ENCODE peak calls at places on chromosome 6, in ten cellular contexts. One of them, this sample, is unnamed.

GRCh38 chr6:127900935-127901334 is at the start of gene THEMIS:
- DNase-seq in thoracic aorta: no peak
- DNase-seq in AG09309: no peak
- DNase-seq in kidney: no peak
- DNase-seq in NCI-H2029 treated with DMSO at 0.1 percent for 48 hours: no peak
- DNase-seq in ecto neural progenitor cell: no peak
- DNase-seq in T-helper 2 cell: peak; percentile 86
- DNase-seq in mesendoderm: peak; percentile 66
- DNase-seq in occipital lobe: no peak
- DNase-seq in M059J: no peak
- DNase-seq in this sample: no peak

GRCh38 chr6:154410215-154410614 is 53.6 kb upstream of the IPCEF1 start:
- DNase-seq in ecto neural progenitor cell: no peak
- DNase-seq in kidney: no peak
- DNase-seq in AG09309: no peak
- DNase-seq in T-helper 2 cell: peak; percentile 3
- DNase-seq in M059J: no peak
- DNase-seq in thoracic aorta: no peak
- DNase-seq in NCI-H2029 treated with DMSO at 0.1 percent for 48 hours: no peak
- DNase-seq in mesendoderm: no peak
- DNase-seq in occipital lobe: no peak
- DNase-seq in this sample: no peak

GRCh38 chr6:39933669-39934059 is 598 bp downstream of the MOCS1 start:
- DNase-seq in AG09309: no peak
- DNase-seq in T-helper 2 cell: no peak
- DNase-seq in ecto neural progenitor cell: no peak
- DNase-seq in M059J: no peak
- DNase-seq in mesendoderm: peak; percentile 18
- DNase-seq in NCI-H2029 treated with DMSO at 0.1 percent for 48 hours: no peak
- DNase-seq in occipital lobe: no peak
- DNase-seq in kidney: no peak
- DNase-seq in thoracic aorta: no peak
- DNase-seq in this sample: no peak

GRCh38 chr6:84280030-84280429 is 52.6 kb upstream of the CEP162 start:
- DNase-seq in AG09309: peak; percentile 20
- DNase-seq in M059J: no peak
- DNase-seq in occipital lobe: no peak
- DNase-seq in mesendoderm: no peak
- DNase-seq in kidney: no peak
- DNase-seq in T-helper 2 cell: no peak
- DNase-seq in ecto neural progenitor cell: no peak
- DNase-seq in thoracic aorta: no peak
- DNase-seq in NCI-H2029 treated with DMSO at 0.1 percent for 48 hours: no peak
- DNase-seq in this sample: no peak

GRCh38 chr6:136873733-136874132 is 48.4 kb upstream of the SLC35D3 start:
- DNase-seq in NCI-H2029 treated with DMSO at 0.1 percent for 48 hours: no peak
- DNase-seq in T-helper 2 cell: peak; percentile 18
- DNase-seq in kidney: no peak
- DNase-seq in AG09309: no peak
- DNase-seq in occipital lobe: no peak
- DNase-seq in M059J: peak; percentile 22
- DNase-seq in ecto neural progenitor cell: no peak
- DNase-seq in thoracic aorta: no peak
- DNase-seq in mesendoderm: peak; percentile 14
- DNase-seq in this sample: no peak

GRCh38 chr6:39102024-39102820 is 12.8 kb downstream of the SAYSD1 start:
- DNase-seq in M059J: no peak
- DNase-seq in T-helper 2 cell: no peak
- DNase-seq in kidney: no peak
- DNase-seq in mesendoderm: peak; percentile 78
- DNase-seq in AG09309: peak; percentile 21
- DNase-seq in NCI-H2029 treated with DMSO at 0.1 percent for 48 hours: peak; percentile 51
- DNase-seq in occipital lobe: no peak
- DNase-seq in thoracic aorta: no peak
- DNase-seq in ecto neural progenitor cell: peak; percentile 74
- DNase-seq in this sample: peak; percentile 52

GRCh38 chr6:163897669-163898068 is 483.2 kb downstream of the QKI start:
- DNase-seq in NCI-H2029 treated with DMSO at 0.1 percent for 48 hours: no peak
- DNase-seq in AG09309: no peak
- DNase-seq in occipital lobe: no peak
- DNase-seq in kidney: no peak
- DNase-seq in thoracic aorta: no peak
- DNase-seq in ecto neural progenitor cell: no peak
- DNase-seq in M059J: peak; percentile 7
- DNase-seq in T-helper 2 cell: no peak
- DNase-seq in mesendoderm: no peak
- DNase-seq in this sample: no peak

GRCh38 chr6:41066867-41067304 is 5.3 kb downstream of the OARD1 start:
- DNase-seq in occipital lobe: peak; percentile 14
- DNase-seq in AG09309: peak; percentile 60
- DNase-seq in mesendoderm: peak; percentile 82
- DNase-seq in NCI-H2029 treated with DMSO at 0.1 percent for 48 hours: peak; percentile 55
- DNase-seq in T-helper 2 cell: peak; percentile 65
- DNase-seq in thoracic aorta: peak; percentile 11
- DNase-seq in kidney: no peak
- DNase-seq in M059J: peak; percentile 80
- DNase-seq in ecto neural progenitor cell: no peak
- DNase-seq in this sample: peak; percentile 76

GRCh38 chr6:145699462-145699861 is 35.9 kb downstream of the EPM2A start:
- DNase-seq in T-helper 2 cell: no peak
- DNase-seq in occipital lobe: no peak
- DNase-seq in NCI-H2029 treated with DMSO at 0.1 percent for 48 hours: no peak
- DNase-seq in thoracic aorta: no peak
- DNase-seq in kidney: no peak
- DNase-seq in M059J: peak; percentile 81
- DNase-seq in ecto neural progenitor cell: no peak
- DNase-seq in AG09309: no peak
- DNase-seq in mesendoderm: no peak
- DNase-seq in this sample: no peak

GRCh38 chr6:70314240-70314639 is 11.4 kb upstream of the COL9A1 start:
- DNase-seq in AG09309: no peak
- DNase-seq in occipital lobe: no peak
- DNase-seq in ecto neural progenitor cell: no peak
- DNase-seq in thoracic aorta: no peak
- DNase-seq in T-helper 2 cell: no peak
- DNase-seq in M059J: no peak
- DNase-seq in NCI-H2029 treated with DMSO at 0.1 percent for 48 hours: no peak
- DNase-seq in kidney: no peak
- DNase-seq in mesendoderm: no peak
- DNase-seq in this sample: no peak

GRCh38 chr6:39224058-39224457 is 5.2 kb downstream of the KCNK5 start:
- DNase-seq in M059J: no peak
- DNase-seq in mesendoderm: no peak
- DNase-seq in thoracic aorta: no peak
- DNase-seq in kidney: no peak
- DNase-seq in NCI-H2029 treated with DMSO at 0.1 percent for 48 hours: peak; percentile 58
- DNase-seq in occipital lobe: no peak
- DNase-seq in T-helper 2 cell: no peak
- DNase-seq in AG09309: no peak
- DNase-seq in ecto neural progenitor cell: no peak
- DNase-seq in this sample: no peak

GRCh38 chr6:154243793-154244768 is 112.5 kb downstream of the IPCEF1 start:
- DNase-seq in NCI-H2029 treated with DMSO at 0.1 percent for 48 hours: peak; percentile 39
- DNase-seq in AG09309: no peak
- DNase-seq in mesendoderm: peak; percentile 57
- DNase-seq in ecto neural progenitor cell: no peak
- DNase-seq in T-helper 2 cell: no peak
- DNase-seq in kidney: no peak
- DNase-seq in occipital lobe: no peak
- DNase-seq in thoracic aorta: no peak
- DNase-seq in M059J: no peak
- DNase-seq in this sample: no peak

GRCh38 chr6:38797391-38797790 is 82.3 kb downstream of the DNAH8 start:
- DNase-seq in AG09309: no peak
- DNase-seq in M059J: no peak
- DNase-seq in T-helper 2 cell: no peak
- DNase-seq in mesendoderm: peak; percentile 70
- DNase-seq in NCI-H2029 treated with DMSO at 0.1 percent for 48 hours: no peak
- DNase-seq in kidney: no peak
- DNase-seq in ecto neural progenitor cell: no peak
- DNase-seq in thoracic aorta: no peak
- DNase-seq in occipital lobe: no peak
- DNase-seq in this sample: no peak

GRCh38 chr6:66481216-66481615 is 774.2 kb upstream of the EYS start:
- DNase-seq in mesendoderm: no peak
- DNase-seq in kidney: no peak
- DNase-seq in occipital lobe: no peak
- DNase-seq in AG09309: no peak
- DNase-seq in M059J: no peak
- DNase-seq in ecto neural progenitor cell: no peak
- DNase-seq in NCI-H2029 treated with DMSO at 0.1 percent for 48 hours: no peak
- DNase-seq in thoracic aorta: no peak
- DNase-seq in T-helper 2 cell: no peak
- DNase-seq in this sample: no peak

GRCh38 chr6:36249010-36249409 is 20.9 kb upstream of the PNPLA1 start:
- DNase-seq in mesendoderm: peak; percentile 26
- DNase-seq in kidney: no peak
- DNase-seq in AG09309: peak; percentile 21
- DNase-seq in NCI-H2029 treated with DMSO at 0.1 percent for 48 hours: no peak
- DNase-seq in thoracic aorta: no peak
- DNase-seq in M059J: peak; percentile 67
- DNase-seq in T-helper 2 cell: no peak
- DNase-seq in occipital lobe: no peak
- DNase-seq in ecto neural progenitor cell: no peak
- DNase-seq in this sample: no peak

This sample was measured in astrocyte of the cerebellum.